ENCODE peak calls at places on chromosomes 6 and 20, in nine cellular contexts. E, S, I, W, J, V, D, A and X are unnamed samples.

GRCh38 chr6:107786179-107786578 is 37.9 kb downstream of the SCML4 start:
- DNase-seq in E (no peak), S (no peak), I (no peak), W (no peak), J (no peak), V (no peak), D (no peak), A (no peak), X (no peak)

GRCh38 chr20:54340667-54341081 is 132.8 kb downstream of the PFDN4 start:
- DNase-seq in E (no peak), S (no peak), I (no peak), W (peak; percentile 96), J (no peak), V (no peak), D (no peak), A (no peak), X (no peak)

GRCh38 chr6:53825514-53826321 is 30.9 kb downstream of the LRRC1 start:
- DNase-seq in E (no peak), S (no peak), I (no peak), W (no peak), J (no peak), V (no peak), D (no peak), A (no peak), X (no peak)

GRCh38 chr6:5466459-5466858 is 205.1 kb downstream of the FARS2 start:
- DNase-seq in E (no peak), S (no peak), I (no peak), W (peak; percentile 53), J (no peak), V (no peak), D (no peak), A (no peak), X (no peak)

GRCh38 chr20:34022843-34023234 is 29.1 kb downstream of the RALY start:
- DNase-seq in E (no peak), S (no peak), I (no peak), W (no peak), J (no peak), V (no peak), D (no peak), A (no peak), X (no peak)

GRCh38 chr20:13515796-13516533 is 122.8 kb downstream of the TASP1 start:
- DNase-seq in E (no peak), S (no peak), I (no peak), W (no peak), J (no peak), V (no peak), D (no peak), A (no peak), X (no peak)

GRCh38 chr20:36519012-36519719 is 22.2 kb upstream of the MYL9 start:
- DNase-seq in E (no peak), S (no peak), I (no peak), W (no peak), J (no peak), V (no peak), D (no peak), A (no peak), X (no peak)

GRCh38 chr6:152129606-152130249 is 322.2 kb downstream of the ESR1 start:
- DNase-seq in E (no peak), S (no peak), I (no peak), W (peak; percentile 92), J (no peak), V (no peak), D (no peak), A (no peak), X (no peak)

GRCh38 chr6:144500886-144501285 is 215.8 kb downstream of the UTRN start:
- DNase-seq in E (no peak), S (no peak), I (no peak), W (peak; percentile 18), J (no peak), V (no peak), D (no peak), A (no peak), X (no peak)

GRCh38 chr6:41374618-41375590 is 39.5 kb downstream of the NCR2 start:
- DNase-seq in E (no peak), S (no peak), I (no peak), W (no peak), J (no peak), V (no peak), D (peak; percentile 87), A (no peak), X (no peak)

GRCh38 chr6:162917506-162917905 is 189.7 kb downstream of the PACRG start:
- DNase-seq in E (no peak), S (no peak), I (no peak), W (no peak), J (no peak), V (no peak), D (no peak), A (no peak), X (no peak)

GRCh38 chr6:93566285-93566684 is 146.9 kb upstream of the EPHA7 start:
- DNase-seq in E (no peak), S (no peak), I (no peak), W (no peak), J (no peak), V (no peak), D (no peak), A (no peak), X (no peak)

DNA sequence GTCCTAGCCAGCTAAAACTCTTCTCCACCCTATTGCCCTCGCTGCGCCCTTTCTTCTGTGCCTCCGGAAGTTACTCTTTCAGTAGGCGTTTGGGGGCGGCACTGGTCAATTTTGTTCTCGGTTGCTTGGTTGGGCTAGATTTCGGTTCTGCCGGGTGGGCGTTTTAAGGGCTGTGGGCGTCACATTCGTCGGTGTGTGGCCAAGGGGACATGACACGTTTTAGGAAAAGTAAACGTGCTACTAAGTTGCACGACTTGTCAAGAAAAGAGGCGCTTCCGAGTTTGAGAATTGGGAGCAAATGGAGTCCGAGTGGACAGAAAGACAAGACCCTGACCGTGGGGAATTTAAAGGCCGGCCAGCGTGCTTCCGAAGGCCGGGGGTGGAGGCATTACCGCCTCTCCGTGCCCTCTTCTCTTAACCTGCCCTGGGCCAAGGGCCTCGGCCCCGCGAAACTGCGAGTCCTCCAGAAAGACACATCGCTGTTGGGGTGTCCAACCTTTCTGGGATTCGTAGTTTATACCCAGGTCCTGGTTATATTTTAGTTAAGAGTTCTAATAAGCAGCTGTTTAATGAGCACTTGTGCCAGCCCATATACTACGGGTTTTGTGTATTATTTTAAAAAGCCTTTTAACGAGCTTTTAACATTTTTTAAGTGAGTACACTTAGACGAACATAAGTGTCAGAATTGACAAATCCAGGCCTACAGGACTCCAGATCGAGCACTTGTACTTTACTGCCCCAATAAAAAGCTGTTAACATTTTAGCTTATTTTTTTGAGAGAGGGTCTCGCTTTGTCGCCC is 664 bp upstream of the BAG6 start:
- DNase-seq in E (peak; percentile 76), S (peak; percentile 89), I (peak; percentile 83), W (no peak), J (no peak), V (peak; percentile 91), D (peak; percentile 98), A (no peak), X (peak; percentile 96)
- TF ChIP-seq POLR2A in E (peak; percentile 79), S (no peak), I (no peak), W (no peak), J (no peak), V (peak; percentile 83), D (no peak), A (peak; percentile 68), X (no peak)

DNA sequence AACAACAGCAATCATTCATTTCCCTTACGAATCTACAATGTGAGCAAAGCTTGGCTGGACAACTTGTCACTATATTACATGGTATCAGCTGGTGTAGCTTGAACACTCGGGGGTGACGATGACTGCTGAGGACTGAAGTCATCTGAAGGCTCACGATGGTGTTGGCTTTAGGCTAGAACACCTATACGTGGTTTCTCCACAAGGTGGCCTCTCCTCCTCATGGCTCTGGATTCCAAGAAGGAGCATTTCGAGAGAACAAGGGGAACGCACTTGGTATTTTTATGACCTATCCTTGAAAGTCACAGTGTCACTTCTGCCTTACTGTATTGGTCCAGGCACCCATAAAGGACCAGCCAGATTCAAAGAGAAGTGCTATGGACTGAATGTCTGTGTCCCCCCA is 37.5 kb upstream of the ADGRF1 start:
- DNase-seq in E (no peak), S (no peak), I (no peak), W (peak; percentile 25), J (no peak), V (no peak), D (no peak), A (no peak), X (no peak)
- TF ChIP-seq CTCF in E (peak; percentile 58), S (no peak), I (no peak), W (peak; percentile 10), J (no peak), V (no peak), D (no peak), A (peak; percentile 45), X (no peak)

DNA sequence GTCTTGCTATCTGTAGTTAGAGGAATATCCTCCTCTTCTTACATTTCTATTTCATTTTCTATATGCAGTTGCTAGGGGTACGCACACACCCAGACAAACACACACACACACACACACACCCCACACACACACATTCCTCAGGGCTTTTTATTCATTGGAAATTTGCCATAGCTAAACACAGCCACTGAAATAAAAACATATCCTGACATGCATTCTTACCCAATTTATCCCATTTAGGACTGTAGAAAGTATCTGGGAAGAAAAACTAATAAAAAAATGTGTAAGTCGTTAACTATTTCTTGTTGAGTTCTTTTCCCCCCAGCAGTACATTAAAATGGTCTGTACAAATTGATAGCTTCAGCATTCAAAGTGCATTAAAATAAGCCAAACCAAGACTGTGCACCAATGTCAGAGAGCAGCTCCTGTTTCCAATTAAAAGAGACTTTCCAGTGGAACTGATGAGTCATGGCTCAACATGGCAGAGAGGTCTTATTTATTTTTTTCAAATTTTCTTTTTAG is 357.9 kb upstream of the AGPAT4 start:
- DNase-seq in E (no peak), S (no peak), I (no peak), W (peak; percentile 6), J (no peak), V (no peak), D (no peak), A (no peak), X (no peak)
- TF ChIP-seq POLR2AphosphoS5 in E (no peak), S (no peak), I (no peak), W (no peak), J (no peak), V (no peak), D (no peak), A (no peak), X (no peak)

GRCh38 chr6:26215200-26216014 is 128.2 kb downstream of the HFE start:
- DNase-seq in E (no peak), S (no peak), I (no peak), W (peak; percentile 60), J (no peak), V (no peak), D (no peak), A (no peak), X (no peak)
- TF ChIP-seq POLR2A in E (peak; percentile 82), S (no peak), I (peak; percentile 9), W (peak; percentile 17), J (peak; percentile 45), V (peak; percentile 52), D (no peak), A (no peak), X (no peak)